ENCODE peak calls at places on chromosomes 7 and 10, in seven cellular contexts. One of them, this sample, is unnamed.

GRCh38 chr7:30327813-30328212 is 43.4 kb downstream of the ZNRF2 start:
- DNase-seq in CD4-positive, alpha-beta T cell: no peak
- DNase-seq in left ventricle myocardium inferior: no peak
- DNase-seq in brain microvascular endothelial cell: peak
- DNase-seq in cardiac muscle cell: peak
- DNase-seq in ELR: peak
- DNase-seq in NCI-H2227 treated with DMSO at 0.1 percent for 48 hours: no peak
- DNase-seq in this sample: no peak

GRCh38 chr7:106071999-106072714 is 40.0 kb downstream of the SYPL1 start:
- DNase-seq in left ventricle myocardium inferior: no peak
- DNase-seq in NCI-H2227 treated with DMSO at 0.1 percent for 48 hours: no peak
- DNase-seq in CD4-positive, alpha-beta T cell: no peak
- DNase-seq in ELR: no peak
- DNase-seq in cardiac muscle cell: peak
- DNase-seq in brain microvascular endothelial cell: no peak
- DNase-seq in this sample: peak

GRCh38 chr10:46048152-46048551 is 2.1 kb upstream of the MSMB start:
- DNase-seq in NCI-H2227 treated with DMSO at 0.1 percent for 48 hours: no peak
- DNase-seq in brain microvascular endothelial cell: no peak
- DNase-seq in cardiac muscle cell: no peak
- DNase-seq in ELR: no peak
- DNase-seq in left ventricle myocardium inferior: no peak
- DNase-seq in CD4-positive, alpha-beta T cell: no peak
- DNase-seq in this sample: no peak

GRCh38 chr7:73647725-73648592 is 19.7 kb upstream of the VPS37D start:
- DNase-seq in ELR: peak
- DNase-seq in NCI-H2227 treated with DMSO at 0.1 percent for 48 hours: no peak
- DNase-seq in brain microvascular endothelial cell: no peak
- DNase-seq in CD4-positive, alpha-beta T cell: no peak
- DNase-seq in left ventricle myocardium inferior: no peak
- DNase-seq in cardiac muscle cell: no peak
- DNase-seq in this sample: peak

GRCh38 chr7:1086588-1087461 is 1.1 kb upstream of the GPER1 start:
- DNase-seq in brain microvascular endothelial cell: peak
- DNase-seq in ELR: peak
- DNase-seq in CD4-positive, alpha-beta T cell: peak
- DNase-seq in NCI-H2227 treated with DMSO at 0.1 percent for 48 hours: peak
- DNase-seq in left ventricle myocardium inferior: peak
- DNase-seq in cardiac muscle cell: peak
- DNase-seq in this sample: peak

GRCh38 chr7:47905071-47905920 is 43.0 kb downstream of the PKD1L1 start:
- DNase-seq in cardiac muscle cell: peak
- DNase-seq in ELR: no peak
- DNase-seq in left ventricle myocardium inferior: no peak
- DNase-seq in NCI-H2227 treated with DMSO at 0.1 percent for 48 hours: no peak
- DNase-seq in brain microvascular endothelial cell: no peak
- DNase-seq in CD4-positive, alpha-beta T cell: no peak
- DNase-seq in this sample: no peak

GRCh38 chr10:59524373-59524772 is 162.0 kb upstream of the FAM13C start:
- DNase-seq in brain microvascular endothelial cell: no peak
- DNase-seq in left ventricle myocardium inferior: no peak
- DNase-seq in NCI-H2227 treated with DMSO at 0.1 percent for 48 hours: no peak
- DNase-seq in ELR: no peak
- DNase-seq in CD4-positive, alpha-beta T cell: no peak
- DNase-seq in cardiac muscle cell: peak
- DNase-seq in this sample: no peak

GRCh38 chr7:31049001-31049765 is 2.9 kb upstream of the ADCYAP1R1 start:
- DNase-seq in left ventricle myocardium inferior: no peak
- DNase-seq in NCI-H2227 treated with DMSO at 0.1 percent for 48 hours: no peak
- DNase-seq in CD4-positive, alpha-beta T cell: no peak
- DNase-seq in ELR: no peak
- DNase-seq in cardiac muscle cell: no peak
- DNase-seq in brain microvascular endothelial cell: no peak
- DNase-seq in this sample: no peak

GRCh38 chr7:158320328-158320727 is 267.3 kb downstream of the PTPRN2 start:
- DNase-seq in left ventricle myocardium inferior: no peak
- DNase-seq in NCI-H2227 treated with DMSO at 0.1 percent for 48 hours: no peak
- DNase-seq in cardiac muscle cell: no peak
- DNase-seq in CD4-positive, alpha-beta T cell: no peak
- DNase-seq in ELR: no peak
- DNase-seq in brain microvascular endothelial cell: no peak
- DNase-seq in this sample: no peak

GRCh38 chr10:110495731-110496552 is 1.8 kb upstream of the DUSP5 start:
- DNase-seq in brain microvascular endothelial cell: peak
- DNase-seq in NCI-H2227 treated with DMSO at 0.1 percent for 48 hours: no peak
- DNase-seq in left ventricle myocardium inferior: peak
- DNase-seq in ELR: peak
- DNase-seq in cardiac muscle cell: peak
- DNase-seq in CD4-positive, alpha-beta T cell: peak
- DNase-seq in this sample: peak

GRCh38 chr10:16854623-16855022 is 37.4 kb upstream of the RSU1 start:
- DNase-seq in NCI-H2227 treated with DMSO at 0.1 percent for 48 hours: no peak
- DNase-seq in ELR: peak
- DNase-seq in left ventricle myocardium inferior: no peak
- DNase-seq in cardiac muscle cell: peak
- DNase-seq in CD4-positive, alpha-beta T cell: no peak
- DNase-seq in brain microvascular endothelial cell: peak
- DNase-seq in this sample: no peak

GRCh38 chr7:111878788-111879187 is 316.5 kb upstream of the IMMP2L start:
- DNase-seq in cardiac muscle cell: no peak
- DNase-seq in brain microvascular endothelial cell: no peak
- DNase-seq in NCI-H2227 treated with DMSO at 0.1 percent for 48 hours: no peak
- DNase-seq in left ventricle myocardium inferior: no peak
- DNase-seq in CD4-positive, alpha-beta T cell: no peak
- DNase-seq in ELR: no peak
- DNase-seq in this sample: no peak

GRCh38 chr7:115869811-115870210 is 160.8 kb downstream of the TFEC start:
- DNase-seq in left ventricle myocardium inferior: no peak
- DNase-seq in brain microvascular endothelial cell: no peak
- DNase-seq in NCI-H2227 treated with DMSO at 0.1 percent for 48 hours: no peak
- DNase-seq in ELR: no peak
- DNase-seq in cardiac muscle cell: no peak
- DNase-seq in CD4-positive, alpha-beta T cell: no peak
- DNase-seq in this sample: no peak

GRCh38 chr7:147639037-147639436 is 951.5 kb upstream of the C7orf33 start:
- DNase-seq in brain microvascular endothelial cell: no peak
- DNase-seq in left ventricle myocardium inferior: no peak
- DNase-seq in ELR: no peak
- DNase-seq in NCI-H2227 treated with DMSO at 0.1 percent for 48 hours: no peak
- DNase-seq in cardiac muscle cell: no peak
- DNase-seq in CD4-positive, alpha-beta T cell: no peak
- DNase-seq in this sample: no peak

GRCh38 chr10:114697061-114697598 is 39.1 kb upstream of the ABLIM1 start:
- DNase-seq in NCI-H2227 treated with DMSO at 0.1 percent for 48 hours: no peak
- DNase-seq in CD4-positive, alpha-beta T cell: no peak
- DNase-seq in left ventricle myocardium inferior: peak
- DNase-seq in brain microvascular endothelial cell: no peak
- DNase-seq in cardiac muscle cell: no peak
- DNase-seq in ELR: peak
- DNase-seq in this sample: no peak

GRCh38 chr10:74650613-74651012 is 175.8 kb upstream of the KAT6B start:
- DNase-seq in CD4-positive, alpha-beta T cell: no peak
- DNase-seq in left ventricle myocardium inferior: no peak
- DNase-seq in brain microvascular endothelial cell: no peak
- DNase-seq in ELR: no peak
- DNase-seq in cardiac muscle cell: no peak
- DNase-seq in NCI-H2227 treated with DMSO at 0.1 percent for 48 hours: no peak
- DNase-seq in this sample: no peak

GRCh38 chr7:77403957-77404356 is 12.2 kb downstream of the GSAP start:
- DNase-seq in cardiac muscle cell: no peak
- DNase-seq in NCI-H2227 treated with DMSO at 0.1 percent for 48 hours: no peak
- DNase-seq in ELR: no peak
- DNase-seq in left ventricle myocardium inferior: no peak
- DNase-seq in brain microvascular endothelial cell: no peak
- DNase-seq in CD4-positive, alpha-beta T cell: no peak
- DNase-seq in this sample: no peak

GRCh38 chr10:108250954-108251620 is 1086.6 kb upstream of the SORCS1 start:
- DNase-seq in cardiac muscle cell: no peak
- DNase-seq in left ventricle myocardium inferior: no peak
- DNase-seq in brain microvascular endothelial cell: no peak
- DNase-seq in CD4-positive, alpha-beta T cell: no peak
- DNase-seq in NCI-H2227 treated with DMSO at 0.1 percent for 48 hours: no peak
- DNase-seq in ELR: peak
- DNase-seq in this sample: no peak

GRCh38 chr10:27742926-27743735 is 2.5 kb downstream of the MKX start:
- DNase-seq in ELR: peak
- DNase-seq in cardiac muscle cell: peak
- DNase-seq in left ventricle myocardium inferior: peak
- DNase-seq in NCI-H2227 treated with DMSO at 0.1 percent for 48 hours: no peak
- DNase-seq in CD4-positive, alpha-beta T cell: no peak
- DNase-seq in brain microvascular endothelial cell: no peak
- DNase-seq in this sample: no peak

GRCh38 chr10:126921974-126922525 is 16.8 kb downstream of the DOCK1 start:
- DNase-seq in brain microvascular endothelial cell: peak
- DNase-seq in left ventricle myocardium inferior: no peak
- DNase-seq in cardiac muscle cell: peak
- DNase-seq in CD4-positive, alpha-beta T cell: no peak
- DNase-seq in NCI-H2227 treated with DMSO at 0.1 percent for 48 hours: no peak
- DNase-seq in ELR: peak
- DNase-seq in this sample: no peak

GRCh38 chr10:5628798-5629788 is 37.3 kb downstream of the ASB13 start:
- DNase-seq in ELR: peak
- DNase-seq in NCI-H2227 treated with DMSO at 0.1 percent for 48 hours: peak
- DNase-seq in CD4-positive, alpha-beta T cell: no peak
- DNase-seq in brain microvascular endothelial cell: no peak
- DNase-seq in cardiac muscle cell: peak
- DNase-seq in left ventricle myocardium inferior: no peak
- DNase-seq in this sample: no peak

GRCh38 chr7:94394058-94394398 is 667 bp upstream of the COL1A2 start:
- DNase-seq in NCI-H2227 treated with DMSO at 0.1 percent for 48 hours: peak
- DNase-seq in brain microvascular endothelial cell: no peak
- DNase-seq in ELR: no peak
- DNase-seq in CD4-positive, alpha-beta T cell: no peak
- DNase-seq in cardiac muscle cell: peak
- DNase-seq in left ventricle myocardium inferior: peak
- DNase-seq in this sample: no peak

GRCh38 chr7:73912223-73912622 is 51.3 kb downstream of the TMEM270 start:
- DNase-seq in brain microvascular endothelial cell: no peak
- DNase-seq in NCI-H2227 treated with DMSO at 0.1 percent for 48 hours: no peak
- DNase-seq in ELR: no peak
- DNase-seq in cardiac muscle cell: no peak
- DNase-seq in left ventricle myocardium inferior: no peak
- DNase-seq in CD4-positive, alpha-beta T cell: no peak
- DNase-seq in this sample: no peak

GRCh38 chr7:141631525-141631924 is 70.4 kb downstream of the DENND11 start:
- DNase-seq in NCI-H2227 treated with DMSO at 0.1 percent for 48 hours: no peak
- DNase-seq in CD4-positive, alpha-beta T cell: no peak
- DNase-seq in left ventricle myocardium inferior: no peak
- DNase-seq in brain microvascular endothelial cell: no peak
- DNase-seq in ELR: no peak
- DNase-seq in cardiac muscle cell: no peak
- DNase-seq in this sample: no peak

GRCh38 chr10:80278480-80278879 is 11.0 kb downstream of the MAT1A start:
- DNase-seq in NCI-H2227 treated with DMSO at 0.1 percent for 48 hours: no peak
- DNase-seq in cardiac muscle cell: no peak
- DNase-seq in brain microvascular endothelial cell: no peak
- DNase-seq in ELR: no peak
- DNase-seq in CD4-positive, alpha-beta T cell: no peak
- DNase-seq in left ventricle myocardium inferior: no peak
- DNase-seq in this sample: no peak

GRCh38 chr10:132707776-132708171 is 78.2 kb downstream of the NKX6-2 start:
- DNase-seq in NCI-H2227 treated with DMSO at 0.1 percent for 48 hours: no peak
- DNase-seq in CD4-positive, alpha-beta T cell: no peak
- DNase-seq in cardiac muscle cell: no peak
- DNase-seq in left ventricle myocardium inferior: peak
- DNase-seq in ELR: no peak
- DNase-seq in brain microvascular endothelial cell: no peak
- DNase-seq in this sample: no peak

GRCh38 chr10:132826524-132827422 is 40.8 kb upstream of the NKX6-2 start:
- DNase-seq in CD4-positive, alpha-beta T cell: no peak
- DNase-seq in ELR: no peak
- DNase-seq in cardiac muscle cell: no peak
- DNase-seq in brain microvascular endothelial cell: no peak
- DNase-seq in left ventricle myocardium inferior: no peak
- DNase-seq in NCI-H2227 treated with DMSO at 0.1 percent for 48 hours: no peak
- DNase-seq in this sample: no peak